ENCODE peak calls at places on chromosomes 7 and 10, in four cellular contexts. B, D, C and Y are unnamed samples.

GRCh38 chr10:61475449-61475873 is 22.3 kb upstream of the TMEM26 start:
- DNase-seq in B (no peak), D (no peak), C (no peak), Y (no peak)

GRCh38 chr7:103630318-103630717 is 184.3 kb upstream of the SLC26A5 start:
- DNase-seq in B (no peak), D (no peak), C (no peak), Y (no peak)

GRCh38 chr7:47940482-47941001 is 7.7 kb downstream of the PKD1L1 start:
- DNase-seq in B (no peak), D (no peak), C (no peak), Y (no peak)

GRCh38 chr10:124736491-124737136 is 7.6 kb downstream of the FAM53B start:
- DNase-seq in B (no peak), D (peak), C (no peak), Y (peak)

GRCh38 chr7:116691664-116692063 is 19.7 kb downstream of the MET start:
- DNase-seq in B (no peak), D (peak), C (no peak), Y (no peak)

GRCh38 chr10:78365711-78366110 is 332.0 kb downstream of the RPS24 start:
- DNase-seq in B (no peak), D (no peak), C (no peak), Y (no peak)

GRCh38 chr10:61931620-61932332 is 30.3 kb downstream of the ARID5B start:
- DNase-seq in B (no peak), D (no peak), C (no peak), Y (no peak)

GRCh38 chr10:122140941-122141623 is 130.0 kb upstream of the BTBD16 start:
- DNase-seq in B (peak), D (peak), C (peak), Y (peak)

GRCh38 chr7:54878339-54878738 is 119.3 kb upstream of the SEC61G start:
- DNase-seq in B (no peak), D (no peak), C (no peak), Y (no peak)

GRCh38 chr10:116486774-116487448 is 58.8 kb upstream of the PNLIP start:
- DNase-seq in B (no peak), D (no peak), C (no peak), Y (no peak)

GRCh38 chr10:19629559-19629958 is 186.7 kb upstream of the PLXDC2 start:
- DNase-seq in B (no peak), D (no peak), C (no peak), Y (no peak)

GRCh38 chr7:132072165-132072564 is 504.1 kb downstream of the PLXNA4 start:
- DNase-seq in B (no peak), D (no peak), C (no peak), Y (no peak)

DNA sequence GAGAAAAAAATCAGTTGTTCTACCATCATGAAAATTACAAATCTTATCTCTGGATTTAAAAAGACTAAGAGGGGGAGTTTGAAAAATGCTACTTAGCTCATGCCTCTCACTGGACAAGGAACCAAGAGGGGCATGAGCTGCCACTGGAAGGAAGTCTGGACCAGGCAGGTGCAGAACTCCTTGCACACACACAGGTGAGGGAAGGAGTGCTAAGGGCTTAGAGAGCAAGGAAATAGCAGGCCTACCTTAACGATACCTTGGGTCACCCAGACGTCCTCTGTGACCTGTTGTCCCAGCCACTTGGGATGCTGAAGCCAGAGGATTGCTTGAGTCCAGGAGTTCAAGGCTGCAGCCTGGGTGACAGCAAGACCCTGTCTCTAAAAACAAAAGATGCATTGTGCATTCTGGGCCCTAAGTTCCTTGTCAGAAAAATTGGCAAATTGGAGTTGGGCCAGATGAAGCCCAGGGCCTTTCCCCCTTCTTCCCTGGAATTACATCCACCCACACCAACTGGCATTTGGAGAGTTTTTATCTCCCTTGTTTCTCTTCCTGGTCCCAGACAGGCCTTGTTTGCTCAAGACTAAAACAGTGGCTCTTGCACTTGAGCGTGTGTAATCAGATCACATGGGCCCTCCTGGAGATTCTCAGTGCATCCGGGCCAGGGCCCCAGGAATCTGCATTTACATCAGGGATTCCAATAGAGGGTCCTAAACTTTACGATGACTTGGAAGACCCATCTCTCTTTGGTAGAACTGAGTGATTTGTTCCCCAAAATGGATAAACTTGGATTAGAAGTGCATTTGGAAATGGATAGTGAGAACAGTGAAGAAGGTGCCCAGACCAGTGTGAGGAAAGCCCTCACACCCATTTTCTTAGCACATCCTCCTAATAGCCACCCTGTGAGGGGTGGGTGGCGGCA is 3.0 kb downstream of the DDIT4 start:
- DNase-seq in B (no peak), D (peak), C (peak), Y (no peak)
- TF ChIP-seq POLR2A in B (no peak), D (no peak), C (peak), Y (no peak)

DNA sequence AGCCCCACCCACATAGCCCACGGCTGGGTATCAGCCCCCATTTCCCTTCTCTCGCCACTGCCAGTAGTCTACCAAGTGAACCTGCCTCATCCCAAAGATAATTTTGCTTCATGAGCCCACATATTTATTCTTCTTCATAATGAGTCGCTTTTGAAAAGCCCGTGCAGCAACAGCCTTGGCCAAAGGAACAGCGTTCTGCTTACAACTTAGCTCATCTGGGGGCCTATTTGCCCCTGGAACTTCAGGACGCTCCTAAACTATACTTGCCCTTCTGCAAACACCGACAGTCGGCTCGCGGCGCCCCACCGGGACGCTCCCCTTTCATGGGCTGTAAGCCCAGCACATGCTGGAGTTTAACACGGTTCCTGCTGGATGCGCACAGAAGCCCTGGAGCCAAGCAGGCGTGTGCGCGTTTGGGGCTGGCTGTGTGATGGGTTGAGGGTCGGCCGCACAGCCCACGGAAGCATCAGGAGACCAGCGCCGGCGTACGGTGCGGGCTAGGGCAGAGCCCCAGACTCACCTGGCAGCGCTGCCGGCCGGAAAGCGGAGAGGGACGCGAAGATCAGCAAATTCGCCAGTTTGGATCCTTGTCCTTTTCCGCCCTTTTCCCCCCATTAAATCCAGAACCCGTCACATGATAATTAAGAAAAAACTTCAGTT is 370 bp downstream of the TMEM60 start:
- DNase-seq in B (no peak), D (no peak), C (no peak), Y (peak)
- H3K27ac ChIP-seq in B (peak), D (peak), C (peak), Y (peak)

GRCh38 chr7:76317782-76318487 is 15.5 kb downstream of the HSPB1 start:
- DNase-seq in B (peak), D (peak), C (peak), Y (peak)

GRCh38 chr7:76314042-76314721 is 11.7 kb downstream of the HSPB1 start:
- DNase-seq in B (peak), D (peak), C (peak), Y (peak)

GRCh38 chr7:76316984-76317781 is 14.7 kb downstream of the HSPB1 start:
- DNase-seq in B (no peak), D (no peak), C (no peak), Y (no peak)

GRCh38 chr7:76315372-76315771 is 12.9 kb downstream of the HSPB1 start:
- DNase-seq in B (no peak), D (no peak), C (no peak), Y (no peak)

GRCh38 chr7:76318488-76319353 is 16.2 kb downstream of the HSPB1 start:
- DNase-seq in B (no peak), D (peak), C (no peak), Y (peak)
- TF ChIP-seq CTCF in B (peak), D (peak), C (peak), Y (peak)

GRCh38 chr10:97640868-97641811 is 669 bp downstream of the PI4K2A start:
- DNase-seq in B (no peak), D (no peak), C (no peak), Y (no peak)
- TF ChIP-seq POLR2A in B (no peak), D (no peak), C (no peak), Y (no peak)

DNA sequence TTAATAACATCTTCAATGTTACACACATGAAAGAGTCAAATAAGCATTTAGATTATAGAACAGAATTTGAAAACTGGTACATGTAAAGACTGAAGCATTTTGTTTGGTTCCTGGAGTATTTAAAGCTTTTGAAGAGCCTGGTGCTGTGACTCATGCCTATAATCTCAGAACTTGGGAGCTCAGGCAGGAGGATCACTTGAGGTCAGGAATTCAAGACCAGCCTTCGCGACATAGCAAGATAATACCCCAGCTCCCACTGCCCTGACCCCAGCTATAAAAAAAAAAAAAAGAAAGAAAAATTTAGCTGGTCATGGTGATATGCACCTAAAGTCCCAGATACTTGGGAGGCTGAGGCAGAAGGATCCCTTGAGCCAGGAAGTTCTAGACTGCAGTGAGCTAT is 87.8 kb downstream of the HDAC9 start:
- DNase-seq in B (no peak), D (no peak), C (no peak), Y (no peak)
- H3K27ac ChIP-seq in B (no peak), D (no peak), C (no peak), Y (no peak)

GRCh38 chr7:39360038-39360437 is 206.2 kb upstream of the YAE1 start:
- DNase-seq in B (no peak), D (no peak), C (no peak), Y (no peak)

GRCh38 chr7:39360766-39361165 is 205.4 kb upstream of the YAE1 start:
- DNase-seq in B (no peak), D (no peak), C (no peak), Y (no peak)

GRCh38 chr7:39356531-39356930 is 209.7 kb upstream of the YAE1 start:
- DNase-seq in B (no peak), D (no peak), C (no peak), Y (no peak)

GRCh38 chr7:39355664-39356063 is 210.5 kb upstream of the YAE1 start:
- DNase-seq in B (no peak), D (no peak), C (no peak), Y (no peak)

GRCh38 chr7:39357648-39358047 is 208.6 kb upstream of the YAE1 start:
- DNase-seq in B (no peak), D (no peak), C (peak), Y (no peak)
- TF ChIP-seq CTCF in B (no peak), D (no peak), C (peak), Y (no peak)

GRCh38 chr10:70146489-70147488 is at the start of gene TYSND1:
- DNase-seq in B (peak), D (peak), C (peak), Y (peak)
- TF ChIP-seq POLR2A in B (peak), D (peak), C (peak), Y (peak)